ENCODE peak calls at places on chromosomes 1 and 21, in seven cellular contexts. One of them, this sample, is unnamed.

GRCh38 chr1:199081739-199082138 is 442.9 kb downstream of the PTPRC start:
- DNase-seq in uterus: no peak
- DNase-seq in fibroblast of lung: no peak
- DNase-seq in CD4-positive, alpha-beta memory T cell: no peak
- DNase-seq in mucosa of descending colon: no peak
- DNase-seq in GM23248: no peak
- DNase-seq in effector memory CD4-positive, alpha-beta T cell: no peak
- DNase-seq in this sample: no peak

GRCh38 chr1:153572569-153573015 is 6.9 kb upstream of the S100A2 start:
- DNase-seq in mucosa of descending colon: peak; percentile 83
- DNase-seq in GM23248: peak; percentile 94
- DNase-seq in fibroblast of lung: peak; percentile 78
- DNase-seq in effector memory CD4-positive, alpha-beta T cell: no peak
- DNase-seq in uterus: peak; percentile 82
- DNase-seq in CD4-positive, alpha-beta memory T cell: no peak
- DNase-seq in this sample: no peak

GRCh38 chr1:180923024-180923841 is 10.5 kb downstream of the KIAA1614 start:
- DNase-seq in uterus: no peak
- DNase-seq in effector memory CD4-positive, alpha-beta T cell: no peak
- DNase-seq in GM23248: peak; percentile 13
- DNase-seq in fibroblast of lung: peak; percentile 45
- DNase-seq in CD4-positive, alpha-beta memory T cell: no peak
- DNase-seq in mucosa of descending colon: no peak
- DNase-seq in this sample: no peak

GRCh38 chr21:33971492-33972013 is 55.9 kb upstream of the ATP5PO start:
- DNase-seq in fibroblast of lung: peak; percentile 79
- DNase-seq in uterus: no peak
- DNase-seq in mucosa of descending colon: no peak
- DNase-seq in GM23248: peak; percentile 23
- DNase-seq in effector memory CD4-positive, alpha-beta T cell: no peak
- DNase-seq in CD4-positive, alpha-beta memory T cell: no peak
- DNase-seq in this sample: no peak

GRCh38 chr1:24861821-24862727 is 68.0 kb downstream of the RUNX3 start:
- DNase-seq in uterus: no peak
- DNase-seq in mucosa of descending colon: no peak
- DNase-seq in effector memory CD4-positive, alpha-beta T cell: no peak
- DNase-seq in fibroblast of lung: peak; percentile 22
- DNase-seq in GM23248: peak; percentile 51
- DNase-seq in CD4-positive, alpha-beta memory T cell: no peak
- DNase-seq in this sample: no peak

GRCh38 chr1:153662269-153662668 is 3.8 kb downstream of the SNAPIN start:
- DNase-seq in CD4-positive, alpha-beta memory T cell: no peak
- DNase-seq in mucosa of descending colon: no peak
- DNase-seq in uterus: no peak
- DNase-seq in fibroblast of lung: no peak
- DNase-seq in GM23248: no peak
- DNase-seq in effector memory CD4-positive, alpha-beta T cell: no peak
- DNase-seq in this sample: no peak

GRCh38 chr1:25805863-25806225 is 5.9 kb downstream of the SELENON start:
- DNase-seq in fibroblast of lung: peak; percentile 64
- DNase-seq in GM23248: peak; percentile 82
- DNase-seq in CD4-positive, alpha-beta memory T cell: no peak
- DNase-seq in mucosa of descending colon: no peak
- DNase-seq in effector memory CD4-positive, alpha-beta T cell: no peak
- DNase-seq in uterus: no peak
- DNase-seq in this sample: no peak

GRCh38 chr1:10755977-10756521 is 40.4 kb downstream of the CASZ1 start:
- DNase-seq in CD4-positive, alpha-beta memory T cell: peak; percentile 72
- DNase-seq in GM23248: peak; percentile 77
- DNase-seq in effector memory CD4-positive, alpha-beta T cell: peak; percentile 10
- DNase-seq in fibroblast of lung: peak; percentile 6
- DNase-seq in uterus: peak; percentile 74
- DNase-seq in mucosa of descending colon: peak; percentile 94
- DNase-seq in this sample: peak; percentile 51

GRCh38 chr1:78048446-78048845 is 2.7 kb downstream of the GIPC2 start:
- DNase-seq in mucosa of descending colon: no peak
- DNase-seq in GM23248: no peak
- DNase-seq in uterus: no peak
- DNase-seq in effector memory CD4-positive, alpha-beta T cell: no peak
- DNase-seq in CD4-positive, alpha-beta memory T cell: no peak
- DNase-seq in fibroblast of lung: no peak
- DNase-seq in this sample: no peak

GRCh38 chr1:57615956-57616355 is 192.1 kb upstream of the DAB1 start:
- DNase-seq in GM23248: no peak
- DNase-seq in effector memory CD4-positive, alpha-beta T cell: no peak
- DNase-seq in mucosa of descending colon: no peak
- DNase-seq in fibroblast of lung: no peak
- DNase-seq in uterus: no peak
- DNase-seq in CD4-positive, alpha-beta memory T cell: no peak
- DNase-seq in this sample: no peak

GRCh38 chr1:229258031-229258850 is 12.7 kb upstream of the RAB4A start:
- DNase-seq in effector memory CD4-positive, alpha-beta T cell: peak; percentile 34
- DNase-seq in mucosa of descending colon: no peak
- DNase-seq in uterus: peak; percentile 62
- DNase-seq in fibroblast of lung: peak; percentile 42
- DNase-seq in CD4-positive, alpha-beta memory T cell: peak; percentile 63
- DNase-seq in GM23248: peak; percentile 82
- DNase-seq in this sample: peak; percentile 51

GRCh38 chr1:34164510-34165381 is at the start of gene CSMD2:
- DNase-seq in fibroblast of lung: peak; percentile 79
- DNase-seq in uterus: no peak
- DNase-seq in effector memory CD4-positive, alpha-beta T cell: no peak
- DNase-seq in mucosa of descending colon: no peak
- DNase-seq in CD4-positive, alpha-beta memory T cell: no peak
- DNase-seq in GM23248: peak; percentile 87
- DNase-seq in this sample: no peak

GRCh38 chr1:206658981-206659273 is 23.6 kb downstream of the DYRK3 start:
- DNase-seq in GM23248: no peak
- DNase-seq in mucosa of descending colon: no peak
- DNase-seq in CD4-positive, alpha-beta memory T cell: no peak
- DNase-seq in effector memory CD4-positive, alpha-beta T cell: no peak
- DNase-seq in fibroblast of lung: no peak
- DNase-seq in uterus: no peak
- DNase-seq in this sample: no peak

GRCh38 chr1:8862528-8862927 is 16.0 kb downstream of the ENO1 start:
- DNase-seq in uterus: no peak
- DNase-seq in effector memory CD4-positive, alpha-beta T cell: no peak
- DNase-seq in GM23248: peak; percentile 36
- DNase-seq in CD4-positive, alpha-beta memory T cell: peak; percentile 46
- DNase-seq in fibroblast of lung: no peak
- DNase-seq in mucosa of descending colon: no peak
- DNase-seq in this sample: peak; percentile 27

GRCh38 chr1:221439008-221439733 is 302.7 kb downstream of the DUSP10 start:
- DNase-seq in uterus: no peak
- DNase-seq in CD4-positive, alpha-beta memory T cell: peak; percentile 83
- DNase-seq in GM23248: peak; percentile 93
- DNase-seq in fibroblast of lung: peak; percentile 92
- DNase-seq in effector memory CD4-positive, alpha-beta T cell: peak; percentile 5
- DNase-seq in mucosa of descending colon: no peak
- DNase-seq in this sample: peak; percentile 7

GRCh38 chr1:39901486-39902120 is at the start of gene MYCL:
- DNase-seq in effector memory CD4-positive, alpha-beta T cell: peak; percentile 45
- DNase-seq in CD4-positive, alpha-beta memory T cell: peak; percentile 68
- DNase-seq in uterus: peak; percentile 24
- DNase-seq in mucosa of descending colon: peak; percentile 92
- DNase-seq in fibroblast of lung: peak; percentile 60
- DNase-seq in GM23248: peak; percentile 79
- DNase-seq in this sample: peak; percentile 57

DNA sequence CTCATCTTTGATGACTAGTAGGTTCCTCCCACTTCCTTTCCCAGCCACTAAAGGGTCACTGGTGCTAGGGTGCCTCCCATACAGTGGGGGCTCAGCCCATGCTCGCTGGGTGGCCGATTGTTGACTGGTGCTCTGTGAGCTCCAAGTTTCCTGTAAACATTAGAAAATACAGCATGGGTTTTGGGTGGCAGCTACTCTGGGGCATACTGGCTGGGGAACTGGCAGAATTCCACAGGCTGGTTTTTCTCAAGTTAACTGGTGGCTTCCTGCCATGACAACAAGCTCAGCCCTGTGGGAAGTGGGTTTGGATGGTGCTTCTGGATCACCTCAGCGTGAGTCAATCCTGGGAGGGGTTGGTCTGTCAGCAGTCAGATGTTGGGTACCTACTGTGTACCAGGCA is 28.7 kb upstream of the CRNN start:
- DNase-seq in CD4-positive, alpha-beta memory T cell: no peak
- DNase-seq in effector memory CD4-positive, alpha-beta T cell: no peak
- DNase-seq in GM23248: peak; percentile 70
- DNase-seq in fibroblast of lung: peak; percentile 45
- DNase-seq in uterus: no peak
- DNase-seq in mucosa of descending colon: no peak
- DNase-seq in this sample: no peak
- H3K9me3 ChIP-seq in CD4-positive, alpha-beta memory T cell: no peaks in the 10 kb centered on the region
- H3K9me3 ChIP-seq in effector memory CD4-positive, alpha-beta T cell: no peaks in the 10 kb centered on the region
- H3K9me3 ChIP-seq in GM23248: no peaks in the 10 kb centered on the region
- H3K9me3 ChIP-seq in fibroblast of lung: no peaks in the 10 kb centered on the region
- H3K9me3 ChIP-seq in uterus: no peaks in the 10 kb centered on the region
- H3K9me3 ChIP-seq in mucosa of descending colon: no peaks in the 10 kb centered on the region
- H3K9me3 ChIP-seq in this sample: no peaks in the 10 kb centered on the region

GRCh38 chr1:108780937-108781574 is 34.6 kb downstream of the STXBP3 start:
- DNase-seq in GM23248: no peak
- DNase-seq in effector memory CD4-positive, alpha-beta T cell: no peak
- DNase-seq in uterus: no peak
- DNase-seq in fibroblast of lung: no peak
- DNase-seq in mucosa of descending colon: no peak
- DNase-seq in CD4-positive, alpha-beta memory T cell: no peak
- DNase-seq in this sample: no peak

GRCh38 chr1:108785264-108785663 is 38.8 kb downstream of the STXBP3 start:
- DNase-seq in GM23248: no peak
- DNase-seq in CD4-positive, alpha-beta memory T cell: no peak
- DNase-seq in fibroblast of lung: no peak
- DNase-seq in effector memory CD4-positive, alpha-beta T cell: no peak
- DNase-seq in mucosa of descending colon: no peak
- DNase-seq in uterus: no peak
- DNase-seq in this sample: no peak

GRCh38 chr1:108791790-108792189 is 45.3 kb downstream of the STXBP3 start:
- DNase-seq in CD4-positive, alpha-beta memory T cell: no peak
- DNase-seq in GM23248: no peak
- DNase-seq in fibroblast of lung: no peak
- DNase-seq in uterus: no peak
- DNase-seq in effector memory CD4-positive, alpha-beta T cell: no peak
- DNase-seq in mucosa of descending colon: no peak
- DNase-seq in this sample: no peak

GRCh38 chr1:108785880-108786279 is 39.4 kb downstream of the STXBP3 start:
- DNase-seq in mucosa of descending colon: no peak
- DNase-seq in uterus: no peak
- DNase-seq in effector memory CD4-positive, alpha-beta T cell: no peak
- DNase-seq in GM23248: no peak
- DNase-seq in CD4-positive, alpha-beta memory T cell: no peak
- DNase-seq in fibroblast of lung: no peak
- DNase-seq in this sample: no peak
- H3K9me3 ChIP-seq in mucosa of descending colon: peaks cover 9% of the 10 kb centered on the region
- H3K9me3 ChIP-seq in uterus: no peaks in the 10 kb centered on the region
- H3K9me3 ChIP-seq in effector memory CD4-positive, alpha-beta T cell: peaks cover 7% of the 10 kb centered on the region
- H3K9me3 ChIP-seq in GM23248: peaks cover 3% of the 10 kb centered on the region
- H3K9me3 ChIP-seq in CD4-positive, alpha-beta memory T cell: no peaks in the 10 kb centered on the region
- H3K9me3 ChIP-seq in fibroblast of lung: no peaks in the 10 kb centered on the region
- H3K9me3 ChIP-seq in this sample: no peaks in the 10 kb centered on the region

GRCh38 chr1:13899856-13900255 is 199.9 kb downstream of the PRDM2 start:
- DNase-seq in uterus: no peak
- DNase-seq in fibroblast of lung: no peak
- DNase-seq in effector memory CD4-positive, alpha-beta T cell: no peak
- DNase-seq in GM23248: peak; percentile 89
- DNase-seq in mucosa of descending colon: no peak
- DNase-seq in CD4-positive, alpha-beta memory T cell: no peak
- DNase-seq in this sample: no peak

GRCh38 chr1:13898406-13898805 is 198.4 kb downstream of the PRDM2 start:
- DNase-seq in fibroblast of lung: no peak
- DNase-seq in GM23248: no peak
- DNase-seq in effector memory CD4-positive, alpha-beta T cell: no peak
- DNase-seq in CD4-positive, alpha-beta memory T cell: no peak
- DNase-seq in mucosa of descending colon: no peak
- DNase-seq in uterus: no peak
- DNase-seq in this sample: no peak

GRCh38 chr1:13893456-13893855 is 193.5 kb downstream of the PRDM2 start:
- DNase-seq in GM23248: no peak
- DNase-seq in CD4-positive, alpha-beta memory T cell: no peak
- DNase-seq in effector memory CD4-positive, alpha-beta T cell: no peak
- DNase-seq in mucosa of descending colon: no peak
- DNase-seq in fibroblast of lung: no peak
- DNase-seq in uterus: no peak
- DNase-seq in this sample: no peak

GRCh38 chr1:13900583-13900982 is 200.6 kb downstream of the PRDM2 start:
- DNase-seq in effector memory CD4-positive, alpha-beta T cell: no peak
- DNase-seq in fibroblast of lung: no peak
- DNase-seq in GM23248: peak; percentile 58
- DNase-seq in CD4-positive, alpha-beta memory T cell: no peak
- DNase-seq in mucosa of descending colon: no peak
- DNase-seq in uterus: no peak
- DNase-seq in this sample: no peak

DNA sequence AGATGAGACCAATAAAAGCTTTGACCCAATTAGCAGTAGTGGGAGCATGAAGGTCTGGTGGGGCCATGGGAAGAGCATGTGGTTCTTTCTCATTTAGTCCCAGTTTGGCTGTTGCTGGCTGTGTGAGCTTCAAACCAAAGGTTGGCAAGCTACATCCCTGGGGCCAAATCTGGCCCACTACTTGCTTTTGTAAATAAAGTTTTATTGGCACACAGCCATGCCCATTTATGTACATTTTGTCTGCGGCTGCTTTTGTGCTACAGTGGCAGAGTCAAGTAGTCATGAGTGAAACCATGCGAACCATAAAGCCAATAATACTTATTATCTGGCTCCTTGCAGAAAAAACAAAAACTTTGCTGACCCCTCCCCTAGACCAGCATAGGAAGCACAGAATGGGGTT is 196.9 kb downstream of the PRDM2 start:
- DNase-seq in GM23248: no peak
- DNase-seq in fibroblast of lung: no peak
- DNase-seq in uterus: no peak
- DNase-seq in mucosa of descending colon: no peak
- DNase-seq in CD4-positive, alpha-beta memory T cell: no peak
- DNase-seq in effector memory CD4-positive, alpha-beta T cell: no peak
- DNase-seq in this sample: no peak
- H3K9me3 ChIP-seq in GM23248: no peaks in the 10 kb centered on the region
- H3K9me3 ChIP-seq in fibroblast of lung: no peaks in the 10 kb centered on the region
- H3K9me3 ChIP-seq in uterus: no peaks in the 10 kb centered on the region
- H3K9me3 ChIP-seq in mucosa of descending colon: no peaks in the 10 kb centered on the region
- H3K9me3 ChIP-seq in CD4-positive, alpha-beta memory T cell: no peaks in the 10 kb centered on the region
- H3K9me3 ChIP-seq in effector memory CD4-positive, alpha-beta T cell: no peaks in the 10 kb centered on the region
- H3K9me3 ChIP-seq in this sample: no peaks in the 10 kb centered on the region

DNA sequence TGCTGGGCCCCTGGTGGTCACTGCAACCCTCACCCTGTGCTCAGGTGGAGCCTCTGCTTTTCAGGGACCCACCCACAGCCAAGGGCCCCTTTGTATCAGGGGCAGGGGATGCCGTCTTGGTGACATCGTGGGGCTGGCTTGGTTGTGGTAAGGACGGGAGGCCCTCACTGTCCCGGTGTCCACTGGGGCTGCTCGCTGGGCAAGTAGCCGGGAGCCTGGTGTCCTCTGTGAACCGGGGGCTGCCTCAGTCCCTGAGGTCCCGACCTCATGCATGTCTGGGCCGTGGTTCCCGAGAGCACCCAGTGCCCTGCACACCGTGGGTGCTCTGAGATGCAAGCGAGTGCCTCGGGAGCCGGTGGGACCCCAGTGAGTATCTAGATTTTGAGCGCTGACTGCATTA is 56.0 kb upstream of the TTC34 start:
- DNase-seq in CD4-positive, alpha-beta memory T cell: no peak
- DNase-seq in mucosa of descending colon: peak; percentile 21
- DNase-seq in GM23248: no peak
- DNase-seq in fibroblast of lung: no peak
- DNase-seq in uterus: no peak
- DNase-seq in effector memory CD4-positive, alpha-beta T cell: no peak
- DNase-seq in this sample: no peak
- H3K9me3 ChIP-seq in CD4-positive, alpha-beta memory T cell: no peaks in the 10 kb centered on the region
- H3K9me3 ChIP-seq in mucosa of descending colon: no peaks in the 10 kb centered on the region
- H3K9me3 ChIP-seq in GM23248: no peaks in the 10 kb centered on the region
- H3K9me3 ChIP-seq in fibroblast of lung: no peaks in the 10 kb centered on the region
- H3K9me3 ChIP-seq in uterus: no peaks in the 10 kb centered on the region
- H3K9me3 ChIP-seq in effector memory CD4-positive, alpha-beta T cell: no peaks in the 10 kb centered on the region
- H3K9me3 ChIP-seq in this sample: no peaks in the 10 kb centered on the region

This sample was measured in T-helper 17 cell.